ENCODE peak calls at places on chromosome 11, in five cellular contexts. One of them, this sample, is unnamed.

GRCh38 chr11:77056814-77057402 is 9.9 kb upstream of the CAPN5 start:
- DNase-seq in adrenal gland: peak
- DNase-seq in sigmoid colon: no peak
- DNase-seq in NCI-H2081 treated with DMSO at 0.1 percent for 48 hours: no peak
- DNase-seq in hepatocyte: no peak
- DNase-seq in this sample: no peak

GRCh38 chr11:130102457-130103249 is 33.0 kb downstream of the APLP2 start:
- DNase-seq in NCI-H2081 treated with DMSO at 0.1 percent for 48 hours: no peak
- DNase-seq in sigmoid colon: no peak
- DNase-seq in adrenal gland: no peak
- DNase-seq in hepatocyte: no peak
- DNase-seq in this sample: no peak

GRCh38 chr11:131658952-131659351 is 288.5 kb downstream of the NTM start:
- DNase-seq in sigmoid colon: no peak
- DNase-seq in adrenal gland: peak
- DNase-seq in NCI-H2081 treated with DMSO at 0.1 percent for 48 hours: no peak
- DNase-seq in hepatocyte: no peak
- DNase-seq in this sample: no peak

GRCh38 chr11:47611240-47611863 is 17.1 kb upstream of the C1QTNF4 start:
- DNase-seq in hepatocyte: no peak
- DNase-seq in adrenal gland: no peak
- DNase-seq in NCI-H2081 treated with DMSO at 0.1 percent for 48 hours: no peak
- DNase-seq in sigmoid colon: no peak
- DNase-seq in this sample: no peak

GRCh38 chr11:60345489-60345888 is 18.4 kb downstream of the MS4A6E start:
- DNase-seq in NCI-H2081 treated with DMSO at 0.1 percent for 48 hours: no peak
- DNase-seq in adrenal gland: peak
- DNase-seq in sigmoid colon: no peak
- DNase-seq in hepatocyte: peak
- DNase-seq in this sample: no peak

GRCh38 chr11:26070981-26071380 is 260.9 kb upstream of the ANO3 start:
- DNase-seq in sigmoid colon: no peak
- DNase-seq in hepatocyte: no peak
- DNase-seq in adrenal gland: no peak
- DNase-seq in NCI-H2081 treated with DMSO at 0.1 percent for 48 hours: no peak
- DNase-seq in this sample: peak

GRCh38 chr11:19889531-19889930 is 176.9 kb downstream of the NAV2 start:
- DNase-seq in NCI-H2081 treated with DMSO at 0.1 percent for 48 hours: no peak
- DNase-seq in adrenal gland: no peak
- DNase-seq in hepatocyte: no peak
- DNase-seq in sigmoid colon: no peak
- DNase-seq in this sample: no peak

GRCh38 chr11:13249992-13250391 is 27.6 kb upstream of the BMAL1 start:
- DNase-seq in adrenal gland: no peak
- DNase-seq in sigmoid colon: no peak
- DNase-seq in NCI-H2081 treated with DMSO at 0.1 percent for 48 hours: no peak
- DNase-seq in hepatocyte: no peak
- DNase-seq in this sample: no peak

GRCh38 chr11:100629671-100630070 is 57.4 kb upstream of the ARHGAP42 start:
- DNase-seq in hepatocyte: no peak
- DNase-seq in NCI-H2081 treated with DMSO at 0.1 percent for 48 hours: no peak
- DNase-seq in sigmoid colon: no peak
- DNase-seq in adrenal gland: no peak
- DNase-seq in this sample: no peak

GRCh38 chr11:121067453-121067852 is 33.6 kb upstream of the TECTA start:
- DNase-seq in NCI-H2081 treated with DMSO at 0.1 percent for 48 hours: peak
- DNase-seq in sigmoid colon: no peak
- DNase-seq in adrenal gland: no peak
- DNase-seq in hepatocyte: peak
- DNase-seq in this sample: peak

GRCh38 chr11:33110083-33110482 is 51.2 kb downstream of the CSTF3 start:
- DNase-seq in adrenal gland: no peak
- DNase-seq in NCI-H2081 treated with DMSO at 0.1 percent for 48 hours: no peak
- DNase-seq in sigmoid colon: no peak
- DNase-seq in hepatocyte: no peak
- DNase-seq in this sample: no peak

GRCh38 chr11:79117488-79117887 is 323.3 kb downstream of the TENM4 start:
- DNase-seq in hepatocyte: no peak
- DNase-seq in sigmoid colon: no peak
- DNase-seq in adrenal gland: no peak
- DNase-seq in NCI-H2081 treated with DMSO at 0.1 percent for 48 hours: no peak
- DNase-seq in this sample: no peak

GRCh38 chr11:46210133-46210636 is 67.3 kb upstream of the CREB3L1 start:
- DNase-seq in adrenal gland: peak
- DNase-seq in sigmoid colon: no peak
- DNase-seq in NCI-H2081 treated with DMSO at 0.1 percent for 48 hours: no peak
- DNase-seq in hepatocyte: no peak
- DNase-seq in this sample: no peak

GRCh38 chr11:66044757-66045156 is 4.2 kb downstream of the GAL3ST3 start:
- DNase-seq in sigmoid colon: no peak
- DNase-seq in adrenal gland: no peak
- DNase-seq in NCI-H2081 treated with DMSO at 0.1 percent for 48 hours: no peak
- DNase-seq in hepatocyte: no peak
- DNase-seq in this sample: no peak

GRCh38 chr11:58788355-58789023 is 56.0 kb downstream of the GLYATL2 start:
- DNase-seq in NCI-H2081 treated with DMSO at 0.1 percent for 48 hours: peak
- DNase-seq in sigmoid colon: no peak
- DNase-seq in hepatocyte: peak
- DNase-seq in adrenal gland: peak
- DNase-seq in this sample: no peak

GRCh38 chr11:11215944-11216343 is 137.1 kb downstream of the CSNK2A3 start:
- DNase-seq in sigmoid colon: no peak
- DNase-seq in hepatocyte: no peak
- DNase-seq in NCI-H2081 treated with DMSO at 0.1 percent for 48 hours: no peak
- DNase-seq in adrenal gland: no peak
- DNase-seq in this sample: no peak

GRCh38 chr11:66002648-66003225 is 434 bp downstream of the BANF1 start:
- DNase-seq in hepatocyte: no peak
- DNase-seq in adrenal gland: peak
- DNase-seq in sigmoid colon: peak
- DNase-seq in NCI-H2081 treated with DMSO at 0.1 percent for 48 hours: no peak
- DNase-seq in this sample: no peak

GRCh38 chr11:86592047-86592564 is 80.3 kb downstream of the ME3 start:
- DNase-seq in NCI-H2081 treated with DMSO at 0.1 percent for 48 hours: no peak
- DNase-seq in hepatocyte: no peak
- DNase-seq in adrenal gland: no peak
- DNase-seq in sigmoid colon: no peak
- DNase-seq in this sample: no peak

GRCh38 chr11:113262594-113262993 is 51.8 kb upstream of the TTC12 start:
- DNase-seq in NCI-H2081 treated with DMSO at 0.1 percent for 48 hours: no peak
- DNase-seq in sigmoid colon: no peak
- DNase-seq in hepatocyte: no peak
- DNase-seq in adrenal gland: no peak
- DNase-seq in this sample: no peak